ENCODE peak calls at places on chromosomes 1 and 21, in seven cellular contexts. One of them, this sample, is unnamed.
A peak's percentile ranks its signal among the peaks of the same experiment; 100 is the strongest.

GRCh38 chr1:24910751-24911650 is 19.1 kb downstream of the RUNX3 start:
- DNase-seq in adipocyte: no peak
- DNase-seq in K562: peak; percentile 45
- DNase-seq in kidney epithelial cell: no peak
- DNase-seq in NCI-H1092: no peak
- DNase-seq in GM13976: no peak
- DNase-seq in A673: no peak
- DNase-seq in this sample: no peak

GRCh38 chr1:207241164-207241934 is 80.1 kb upstream of the CD55 start:
- DNase-seq in GM13976: no peak
- DNase-seq in A673: no peak
- DNase-seq in kidney epithelial cell: no peak
- DNase-seq in K562: no peak
- DNase-seq in adipocyte: peak; percentile 11
- DNase-seq in NCI-H1092: no peak
- DNase-seq in this sample: no peak

GRCh38 chr1:110554871-110555801 is 36.2 kb upstream of the KCNA10 start:
- DNase-seq in NCI-H1092: no peak
- DNase-seq in kidney epithelial cell: no peak
- DNase-seq in K562: peak; percentile 76
- DNase-seq in GM13976: peak; percentile 79
- DNase-seq in A673: peak; percentile 52
- DNase-seq in adipocyte: peak; percentile 38
- DNase-seq in this sample: no peak

GRCh38 chr21:16305686-16306085 is 575.9 kb downstream of the USP25 start:
- DNase-seq in K562: no peak
- DNase-seq in GM13976: no peak
- DNase-seq in adipocyte: no peak
- DNase-seq in kidney epithelial cell: no peak
- DNase-seq in A673: peak; percentile 44
- DNase-seq in NCI-H1092: peak; percentile 14
- DNase-seq in this sample: no peak

GRCh38 chr1:168360151-168360550 is 79.5 kb downstream of the TBX19 start:
- DNase-seq in GM13976: no peak
- DNase-seq in kidney epithelial cell: no peak
- DNase-seq in A673: no peak
- DNase-seq in NCI-H1092: no peak
- DNase-seq in K562: no peak
- DNase-seq in adipocyte: peak; percentile 38
- DNase-seq in this sample: no peak

GRCh38 chr21:35239811-35240219 is 190.7 kb upstream of the RUNX1 start:
- DNase-seq in adipocyte: no peak
- DNase-seq in GM13976: no peak
- DNase-seq in NCI-H1092: peak; percentile 92
- DNase-seq in kidney epithelial cell: no peak
- DNase-seq in K562: no peak
- DNase-seq in A673: peak; percentile 84
- DNase-seq in this sample: peak; percentile 94

GRCh38 chr1:29305943-29306342 is 69.6 kb downstream of the PTPRU start:
- DNase-seq in kidney epithelial cell: no peak
- DNase-seq in K562: no peak
- DNase-seq in adipocyte: no peak
- DNase-seq in A673: no peak
- DNase-seq in NCI-H1092: no peak
- DNase-seq in GM13976: no peak
- DNase-seq in this sample: no peak

GRCh38 chr1:203306089-203306969 is 1.0 kb downstream of the BTG2 start:
- DNase-seq in GM13976: peak; percentile 67
- DNase-seq in adipocyte: peak; percentile 94
- DNase-seq in A673: peak; percentile 54
- DNase-seq in K562: peak; percentile 86
- DNase-seq in NCI-H1092: peak; percentile 69
- DNase-seq in kidney epithelial cell: peak; percentile 55
- DNase-seq in this sample: peak; percentile 76

GRCh38 chr1:245154429-245155185 is at the start of gene KIF26B:
- DNase-seq in kidney epithelial cell: no peak
- DNase-seq in A673: peak; percentile 32
- DNase-seq in NCI-H1092: peak; percentile 42
- DNase-seq in K562: peak; percentile 53
- DNase-seq in adipocyte: peak; percentile 82
- DNase-seq in GM13976: peak; percentile 64
- DNase-seq in this sample: peak; percentile 40

GRCh38 chr1:111242805-111243523 is 15.5 kb downstream of the CHI3L2 start:
- DNase-seq in GM13976: no peak
- DNase-seq in adipocyte: no peak
- DNase-seq in kidney epithelial cell: no peak
- DNase-seq in A673: no peak
- DNase-seq in NCI-H1092: no peak
- DNase-seq in K562: no peak
- DNase-seq in this sample: peak; percentile 6

GRCh38 chr1:119475866-119476439 is 31.1 kb upstream of the HSD3B1 start:
- DNase-seq in adipocyte: peak; percentile 37
- DNase-seq in NCI-H1092: peak; percentile 37
- DNase-seq in kidney epithelial cell: peak; percentile 23
- DNase-seq in K562: peak; percentile 62
- DNase-seq in GM13976: peak; percentile 44
- DNase-seq in A673: peak; percentile 56
- DNase-seq in this sample: peak; percentile 38

GRCh38 chr1:223233410-223234163 is 90.5 kb upstream of the TLR5 start:
- DNase-seq in NCI-H1092: no peak
- DNase-seq in K562: peak; percentile 93
- DNase-seq in A673: peak; percentile 19
- DNase-seq in GM13976: no peak
- DNase-seq in adipocyte: peak; percentile 61
- DNase-seq in kidney epithelial cell: peak; percentile 66
- DNase-seq in this sample: no peak

GRCh38 chr1:99737016-99737415 is 29.4 kb downstream of the FRRS1 start:
- DNase-seq in K562: peak; percentile 17
- DNase-seq in GM13976: no peak
- DNase-seq in A673: peak; percentile 78
- DNase-seq in NCI-H1092: no peak
- DNase-seq in kidney epithelial cell: peak; percentile 26
- DNase-seq in adipocyte: peak; percentile 80
- DNase-seq in this sample: peak; percentile 36

GRCh38 chr1:11765661-11766428 is 3.9 kb downstream of the C1orf167 start:
- DNase-seq in adipocyte: no peak
- DNase-seq in kidney epithelial cell: no peak
- DNase-seq in NCI-H1092: no peak
- DNase-seq in K562: no peak
- DNase-seq in GM13976: no peak
- DNase-seq in A673: no peak
- DNase-seq in this sample: no peak

GRCh38 chr1:240559781-240560180 is 52.2 kb downstream of the GREM2 start:
- DNase-seq in K562: no peak
- DNase-seq in adipocyte: no peak
- DNase-seq in GM13976: no peak
- DNase-seq in A673: no peak
- DNase-seq in kidney epithelial cell: no peak
- DNase-seq in NCI-H1092: no peak
- DNase-seq in this sample: no peak

GRCh38 chr1:154176341-154176740 is 15.6 kb downstream of the TPM3 start:
- DNase-seq in adipocyte: peak; percentile 84
- DNase-seq in NCI-H1092: no peak
- DNase-seq in kidney epithelial cell: peak; percentile 41
- DNase-seq in GM13976: no peak
- DNase-seq in A673: peak; percentile 61
- DNase-seq in K562: no peak
- DNase-seq in this sample: no peak

This sample was measured in COR-L47.